ENCODE peak calls at places on chromosomes 13 and 19, in seven cellular contexts. J, G, P, Q, V, T and Y are unnamed samples.

GRCh38 chr13:26508885-26509284 is 48.6 kb upstream of the WASF3 start:
- DNase-seq in J (no peak), G (peak; percentile 91), P (peak; percentile 97), Q (peak; percentile 25), V (no peak), T (peak; percentile 98), Y (peak; percentile 62)

GRCh38 chr19:48573163-48573505 is 21.2 kb downstream of the SULT2B1 start:
- DNase-seq in J (no peak), G (no peak), P (no peak), Q (peak; percentile 16), V (no peak), T (no peak), Y (no peak)

GRCh38 chr13:94196426-94196825 is 283.1 kb downstream of the DCT start:
- DNase-seq in J (no peak), G (no peak), P (no peak), Q (no peak), V (no peak), T (peak; percentile 15), Y (peak; percentile 9)

GRCh38 chr19:27779953-27780352 is 1433.0 kb downstream of the UQCRFS1 start:
- DNase-seq in J (no peak), G (no peak), P (no peak), Q (no peak), V (no peak), T (no peak), Y (no peak)

GRCh38 chr13:24613128-24613527 is 67.1 kb upstream of the ATP12A start:
- DNase-seq in J (no peak), G (no peak), P (no peak), Q (no peak), V (no peak), T (no peak), Y (no peak)

GRCh38 chr13:52845334-52845761 is 3.1 kb downstream of the PCDH8 start:
- DNase-seq in J (no peak), G (no peak), P (no peak), Q (no peak), V (no peak), T (no peak), Y (no peak)

GRCh38 chr13:39451860-39452301 is 151.1 kb downstream of the LHFPL6 start:
- DNase-seq in J (no peak), G (peak; percentile 97), P (peak; percentile 40), Q (peak; percentile 58), V (no peak), T (peak; percentile 58), Y (peak; percentile 84)

GRCh38 chr13:30019648-30020626 is 169.5 kb upstream of the UBL3 start:
- DNase-seq in J (no peak), G (no peak), P (no peak), Q (no peak), V (no peak), T (no peak), Y (no peak)

GRCh38 chr19:40026597-40026970 is 29.4 kb downstream of the ZNF780B start:
- DNase-seq in J (no peak), G (no peak), P (no peak), Q (no peak), V (no peak), T (no peak), Y (no peak)

GRCh38 chr13:43405457-43405856 is 381.3 kb downstream of the ENOX1 start:
- DNase-seq in J (no peak), G (peak; percentile 82), P (peak; percentile 72), Q (no peak), V (no peak), T (peak; percentile 43), Y (peak; percentile 78)

GRCh38 chr19:50658438-50659317 is 9.4 kb downstream of the C19orf81 start:
- DNase-seq in J (peak; percentile 82), G (peak; percentile 24), P (peak; percentile 40), Q (peak; percentile 54), V (peak; percentile 36), T (peak; percentile 8), Y (peak; percentile 3)

GRCh38 chr19:47469419-47469700 is 2.3 kb downstream of the SLC8A2 start:
- DNase-seq in J (no peak), G (no peak), P (no peak), Q (no peak), V (no peak), T (no peak), Y (no peak)

GRCh38 chr19:10006335-10006708 is 4.0 kb downstream of the COL5A3 start:
- DNase-seq in J (no peak), G (peak; percentile 60), P (peak; percentile 57), Q (peak; percentile 68), V (no peak), T (peak; percentile 58), Y (peak; percentile 49)

GRCh38 chr19:21098291-21098690 is 16.3 kb downstream of the ZNF714 start:
- DNase-seq in J (no peak), G (no peak), P (no peak), Q (no peak), V (no peak), T (no peak), Y (no peak)

GRCh38 chr19:38513762-38514167 is 80.3 kb downstream of the RYR1 start:
- DNase-seq in J (no peak), G (no peak), P (no peak), Q (no peak), V (no peak), T (no peak), Y (no peak)

GRCh38 chr13:42715909-42716308 is 65.5 kb upstream of the FAM216B start:
- DNase-seq in J (no peak), G (no peak), P (no peak), Q (no peak), V (no peak), T (no peak), Y (no peak)

GRCh38 chr13:95585867-95586266 is 33.3 kb downstream of the CLDN10 start:
- DNase-seq in J (no peak), G (no peak), P (no peak), Q (no peak), V (no peak), T (no peak), Y (no peak)

GRCh38 chr19:49338691-49339363 is 3.6 kb downstream of the CD37 start:
- DNase-seq in J (peak; percentile 84), G (peak; percentile 66), P (no peak), Q (peak; percentile 68), V (no peak), T (peak; percentile 19), Y (peak; percentile 43)

GRCh38 chr19:45876411-45877197 is 9.3 kb downstream of the IRF2BP1 start:
- DNase-seq in J (no peak), G (no peak), P (no peak), Q (peak; percentile 63), V (no peak), T (peak; percentile 22), Y (peak; percentile 30)

GRCh38 chr19:2617393-2618165 is 84.9 kb downstream of the GNG7 start:
- DNase-seq in J (no peak), G (no peak), P (no peak), Q (no peak), V (no peak), T (no peak), Y (no peak)

GRCh38 chr19:2615782-2616181 is 86.7 kb downstream of the GNG7 start:
- DNase-seq in J (no peak), G (no peak), P (no peak), Q (no peak), V (no peak), T (no peak), Y (no peak)

GRCh38 chr19:2619076-2619475 is 83.4 kb downstream of the GNG7 start:
- DNase-seq in J (no peak), G (no peak), P (no peak), Q (no peak), V (no peak), T (peak; percentile 30), Y (no peak)

GRCh38 chr19:2616741-2617392 is 85.6 kb downstream of the GNG7 start:
- DNase-seq in J (peak; percentile 93), G (no peak), P (no peak), Q (peak; percentile 46), V (peak; percentile 47), T (no peak), Y (no peak)

GRCh38 chr19:2618611-2619010 is 83.9 kb downstream of the GNG7 start:
- DNase-seq in J (peak; percentile 95), G (no peak), P (no peak), Q (peak; percentile 60), V (peak; percentile 59), T (peak; percentile 45), Y (peak; percentile 41)
- H3K4me3 ChIP-seq in J (no peak overlapping the region), G (no peak overlapping the region), P (no peak overlapping the region), Q (no peak overlapping the region), V (peak overlapping the region; percentile 34), T (no peak overlapping the region), Y (no peak overlapping the region)

DNA sequence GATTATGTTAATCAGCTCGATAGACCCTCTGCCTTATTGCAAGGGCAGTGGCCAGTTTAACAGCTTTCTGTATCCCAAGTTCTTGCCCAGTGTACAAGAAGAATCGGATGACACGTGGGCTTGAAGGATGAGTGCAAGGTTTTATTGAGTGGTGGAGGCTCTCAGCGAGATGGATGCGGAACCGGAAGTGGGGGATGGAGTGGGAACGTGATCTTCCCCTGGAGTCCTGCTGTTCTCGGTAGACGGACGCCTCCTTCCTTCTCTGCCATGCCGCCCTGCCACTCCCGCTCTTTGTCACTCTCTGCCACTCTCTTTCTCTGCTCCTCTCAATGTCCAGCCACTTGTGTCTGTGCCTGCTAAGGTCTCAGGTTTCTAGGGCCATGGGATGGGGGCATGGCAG is 21.0 kb downstream of the RFXAP start:
- DNase-seq in J (no peak), G (no peak), P (no peak), Q (no peak), V (no peak), T (no peak), Y (no peak)
- H3K4me3 ChIP-seq in J (no peak overlapping the region), G (no peak overlapping the region), P (no peak overlapping the region), Q (no peak overlapping the region), V (no peak overlapping the region), T (no peak overlapping the region), Y (no peak overlapping the region)

GRCh38 chr13:99973163-99973785 is 1.7 kb upstream of the ZIC5 start:
- DNase-seq in J (no peak), G (no peak), P (no peak), Q (no peak), V (no peak), T (no peak), Y (no peak)

GRCh38 chr13:99972190-99972731 is 694 bp upstream of the ZIC5 start:
- DNase-seq in J (no peak), G (no peak), P (no peak), Q (no peak), V (no peak), T (no peak), Y (no peak)

GRCh38 chr13:99969934-99970760 is 1.4 kb downstream of the ZIC5 start:
- DNase-seq in J (no peak), G (peak; percentile 72), P (no peak), Q (no peak), V (no peak), T (no peak), Y (peak; percentile 57)

GRCh38 chr13:99970761-99971575 is 599 bp downstream of the ZIC5 start:
- DNase-seq in J (no peak), G (no peak), P (no peak), Q (no peak), V (no peak), T (no peak), Y (no peak)

GRCh38 chr13:99971576-99972189 is at the start of gene ZIC5:
- DNase-seq in J (no peak), G (peak; percentile 73), P (no peak), Q (no peak), V (no peak), T (no peak), Y (peak; percentile 83)
- H3K4me3 ChIP-seq in J (no peak within 1 kb of the TSS), G (peak within 1 kb of the TSS; percentile 69), P (no peak within 1 kb of the TSS), Q (peak within 1 kb of the TSS; percentile 19), V (no peak within 1 kb of the TSS), T (no peak within 1 kb of the TSS), Y (peak within 1 kb of the TSS; percentile 65)

DNA sequence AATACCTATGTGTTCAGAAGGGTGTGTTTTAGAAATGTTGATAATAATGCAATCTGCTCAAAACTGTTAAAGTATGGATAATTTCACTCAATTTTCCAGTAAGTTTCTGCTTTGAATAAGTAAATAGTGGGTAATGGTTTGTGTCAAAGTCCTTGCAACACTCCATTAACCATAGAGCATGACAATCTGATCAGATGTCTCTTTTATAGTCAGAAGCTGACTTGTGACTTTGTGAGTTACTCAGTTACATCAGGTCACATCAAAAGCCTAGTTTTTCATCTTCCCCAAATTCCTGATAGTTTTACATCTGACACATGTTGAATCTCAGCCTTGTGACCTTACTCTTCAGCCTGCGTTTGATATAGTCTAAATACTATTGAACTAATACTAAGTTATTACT is 338.0 kb downstream of the EFNB2 start:
- DNase-seq in J (no peak), G (no peak), P (no peak), Q (no peak), V (no peak), T (no peak), Y (no peak)
- H3K4me3 ChIP-seq in J (no peak overlapping the region), G (no peak overlapping the region), P (no peak overlapping the region), Q (no peak overlapping the region), V (no peak overlapping the region), T (no peak overlapping the region), Y (no peak overlapping the region)